ENCODE peak calls at places on chromosomes 1 and 21, in seven cellular contexts. One of them, this sample, is unnamed.

GRCh38 chr1:24058671-24059455 is 53.1 kb downstream of the MYOM3 start:
- DNase-seq in Daoy: no peak
- DNase-seq in activated T-cell treated with anti-CD3 and anti-CD28 coated beads for 1 hour: no peak
- DNase-seq in RWPE1: no peak
- DNase-seq in memory B cell: no peak
- DNase-seq in B cell: no peak
- DNase-seq in NCI-H748 treated with DMSO at 0.1 percent for 48 hours: no peak
- DNase-seq in this sample: no peak

GRCh38 chr1:206717237-206717989 is 32.7 kb downstream of the MAPKAPK2 start:
- DNase-seq in NCI-H748 treated with DMSO at 0.1 percent for 48 hours: no peak
- DNase-seq in RWPE1: no peak
- DNase-seq in memory B cell: no peak
- DNase-seq in B cell: peak; percentile 40
- DNase-seq in Daoy: no peak
- DNase-seq in activated T-cell treated with anti-CD3 and anti-CD28 coated beads for 1 hour: no peak
- DNase-seq in this sample: no peak

GRCh38 chr1:35499230-35499629 is 58.0 kb downstream of the KIAA0319L start:
- DNase-seq in activated T-cell treated with anti-CD3 and anti-CD28 coated beads for 1 hour: no peak
- DNase-seq in Daoy: no peak
- DNase-seq in B cell: no peak
- DNase-seq in NCI-H748 treated with DMSO at 0.1 percent for 48 hours: no peak
- DNase-seq in RWPE1: no peak
- DNase-seq in memory B cell: no peak
- DNase-seq in this sample: no peak

GRCh38 chr1:236451796-236452373 is 57.8 kb downstream of the EDARADD start:
- DNase-seq in memory B cell: no peak
- DNase-seq in Daoy: peak; percentile 31
- DNase-seq in NCI-H748 treated with DMSO at 0.1 percent for 48 hours: no peak
- DNase-seq in B cell: no peak
- DNase-seq in RWPE1: no peak
- DNase-seq in activated T-cell treated with anti-CD3 and anti-CD28 coated beads for 1 hour: peak; percentile 21
- DNase-seq in this sample: peak; percentile 28

GRCh38 chr1:87129038-87129437 is 199.6 kb upstream of the LMO4 start:
- DNase-seq in activated T-cell treated with anti-CD3 and anti-CD28 coated beads for 1 hour: no peak
- DNase-seq in RWPE1: peak; percentile 46
- DNase-seq in NCI-H748 treated with DMSO at 0.1 percent for 48 hours: no peak
- DNase-seq in memory B cell: no peak
- DNase-seq in Daoy: no peak
- DNase-seq in B cell: no peak
- DNase-seq in this sample: no peak

GRCh38 chr1:226606311-226607267 is 58.0 kb downstream of the STUM start:
- DNase-seq in Daoy: no peak
- DNase-seq in memory B cell: no peak
- DNase-seq in RWPE1: no peak
- DNase-seq in NCI-H748 treated with DMSO at 0.1 percent for 48 hours: no peak
- DNase-seq in activated T-cell treated with anti-CD3 and anti-CD28 coated beads for 1 hour: no peak
- DNase-seq in B cell: no peak
- DNase-seq in this sample: no peak

GRCh38 chr1:105795741-105796140 is 1260.7 kb upstream of the PRMT6 start:
- DNase-seq in B cell: no peak
- DNase-seq in memory B cell: no peak
- DNase-seq in activated T-cell treated with anti-CD3 and anti-CD28 coated beads for 1 hour: no peak
- DNase-seq in RWPE1: no peak
- DNase-seq in NCI-H748 treated with DMSO at 0.1 percent for 48 hours: no peak
- DNase-seq in Daoy: no peak
- DNase-seq in this sample: no peak

GRCh38 chr1:231376875-231377549 is 38.9 kb downstream of the SPRTN start:
- DNase-seq in RWPE1: no peak
- DNase-seq in B cell: no peak
- DNase-seq in Daoy: no peak
- DNase-seq in activated T-cell treated with anti-CD3 and anti-CD28 coated beads for 1 hour: no peak
- DNase-seq in memory B cell: no peak
- DNase-seq in NCI-H748 treated with DMSO at 0.1 percent for 48 hours: no peak
- DNase-seq in this sample: no peak

GRCh38 chr1:117842408-117843170 is 86.8 kb downstream of the GDAP2 start:
- DNase-seq in activated T-cell treated with anti-CD3 and anti-CD28 coated beads for 1 hour: no peak
- DNase-seq in RWPE1: no peak
- DNase-seq in memory B cell: no peak
- DNase-seq in NCI-H748 treated with DMSO at 0.1 percent for 48 hours: no peak
- DNase-seq in B cell: no peak
- DNase-seq in Daoy: peak; percentile 55
- DNase-seq in this sample: no peak

GRCh38 chr21:18155508-18156193 is 89.0 kb upstream of the CHODL start:
- DNase-seq in Daoy: no peak
- DNase-seq in B cell: no peak
- DNase-seq in activated T-cell treated with anti-CD3 and anti-CD28 coated beads for 1 hour: no peak
- DNase-seq in RWPE1: no peak
- DNase-seq in NCI-H748 treated with DMSO at 0.1 percent for 48 hours: peak; percentile 32
- DNase-seq in memory B cell: no peak
- DNase-seq in this sample: no peak